ENCODE peak calls at places on chromosomes 1 and 21, in nine cellular contexts. F is H1, N is D721Med, O is cardiac fibroblast, T is GM10248, L is fibroblast of pulmonary artery, J is GM12865, I is suprapubic skin, H is mesothelial cell of epicardium. Y is an unnamed sample.

GRCh38 chr1:197356723-197357533 is 88.9 kb downstream of the CRB1 start:
- DNase-seq in F (no peak), N (peak), O (peak), T (peak), L (peak), J (peak), I (no peak), H (no peak), Y (no peak)

GRCh38 chr1:153978274-153978909 is 918 bp upstream of the JTB start:
- DNase-seq in F (no peak), N (no peak), O (no peak), T (no peak), L (no peak), J (no peak), I (no peak), H (no peak), Y (no peak)

GRCh38 chr1:176691251-176692228 is 228.6 kb downstream of the PAPPA2 start:
- DNase-seq in F (peak), N (peak), O (peak), T (peak), L (peak), J (peak), I (no peak), H (no peak), Y (no peak)

GRCh38 chr1:43423672-43424550 is 29.8 kb downstream of the HYI start:
- DNase-seq in F (no peak), N (no peak), O (no peak), T (no peak), L (no peak), J (no peak), I (no peak), H (no peak), Y (no peak)

GRCh38 chr1:107010582-107010981 is 45.9 kb upstream of the PRMT6 start:
- DNase-seq in F (no peak), N (no peak), O (no peak), T (no peak), L (no peak), J (peak), I (no peak), H (no peak), Y (no peak)

GRCh38 chr1:218164930-218165686 is 120.0 kb upstream of the RRP15 start:
- DNase-seq in F (peak), N (no peak), O (peak), T (peak), L (peak), J (peak), I (no peak), H (no peak), Y (no peak)

GRCh38 chr1:24594328-24594598 is 38.4 kb downstream of the NCMAP start:
- DNase-seq in F (no peak), N (no peak), O (no peak), T (no peak), L (no peak), J (no peak), I (no peak), H (no peak), Y (no peak)

GRCh38 chr1:238223067-238223640 is 332.4 kb upstream of the ZP4 start:
- DNase-seq in F (no peak), N (no peak), O (no peak), T (no peak), L (peak), J (no peak), I (no peak), H (no peak), Y (no peak)

GRCh38 chr1:180066150-180066549 is 88.5 kb upstream of the QSOX1 start:
- DNase-seq in F (no peak), N (no peak), O (no peak), T (no peak), L (no peak), J (no peak), I (no peak), H (no peak), Y (no peak)

GRCh38 chr1:16281765-16282164 is 44.8 kb upstream of the CPLANE2 start:
- DNase-seq in F (no peak), N (no peak), O (no peak), T (no peak), L (no peak), J (no peak), I (no peak), H (no peak), Y (no peak)

GRCh38 chr1:244712669-244713068 is 59.7 kb downstream of the DESI2 start:
- DNase-seq in F (no peak), N (no peak), O (no peak), T (no peak), L (no peak), J (no peak), I (no peak), H (no peak), Y (no peak)

GRCh38 chr21:27365394-27365793 is 398.5 kb upstream of the ADAMTS5 start:
- DNase-seq in F (no peak), N (no peak), O (no peak), T (no peak), L (no peak), J (no peak), I (no peak), H (no peak), Y (no peak)

GRCh38 chr1:210500831-210501230 is 172.1 kb downstream of the HHAT start:
- DNase-seq in F (no peak), N (no peak), O (no peak), T (no peak), L (no peak), J (no peak), I (no peak), H (no peak), Y (no peak)

GRCh38 chr21:45098867-45099266 is 24.5 kb downstream of the ADARB1 start:
- DNase-seq in F (no peak), N (peak), O (peak), T (peak), L (peak), J (peak), I (no peak), H (no peak), Y (no peak)
- TF ChIP-seq CTCF in F (no peak), N (peak), O (peak), T (peak), L (peak), J (peak), I (peak), H (no peak), Y (no peak)

DNA sequence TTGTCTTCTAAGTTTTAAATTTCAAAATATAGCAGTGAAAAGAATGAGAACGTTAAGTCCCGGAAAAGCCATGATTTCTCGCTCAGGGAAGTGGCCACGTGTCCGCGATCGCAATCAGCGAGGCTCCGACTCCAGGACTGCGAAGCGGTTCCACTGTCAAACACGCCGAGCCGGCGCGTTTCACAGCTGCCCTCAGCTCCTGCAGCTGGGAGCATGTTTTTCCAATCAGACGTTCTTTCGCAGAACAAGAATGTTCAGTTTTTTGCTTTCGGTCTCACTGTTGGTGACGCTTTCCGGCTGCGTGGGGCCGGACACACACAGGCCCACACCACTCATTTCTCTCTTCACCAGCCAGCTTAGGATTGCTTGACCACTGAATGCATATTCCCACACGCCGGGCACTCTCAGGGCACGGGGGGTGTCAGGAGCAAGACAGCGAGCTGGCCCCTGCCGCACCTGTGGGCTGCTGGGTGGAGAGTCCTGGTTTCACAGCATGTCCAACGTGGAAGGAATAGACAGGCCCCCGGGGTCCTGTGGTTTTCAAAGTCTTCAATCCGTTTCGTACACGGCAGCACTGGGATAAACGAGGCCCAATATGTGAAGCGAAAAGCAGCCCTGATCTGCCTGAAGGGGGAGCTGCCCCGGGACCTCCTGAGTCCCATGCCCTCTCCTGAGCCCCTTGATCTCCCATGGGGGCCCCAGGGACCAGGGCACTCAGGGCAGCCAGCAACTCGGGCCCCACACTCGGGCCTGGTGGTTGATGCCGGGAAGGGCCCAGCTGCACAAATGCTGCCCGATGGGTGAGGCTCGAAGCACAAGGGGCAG is 47.3 kb upstream of the COL18A1 start:
- DNase-seq in F (no peak), N (no peak), O (peak), T (no peak), L (no peak), J (no peak), I (no peak), H (no peak), Y (no peak)
- TF ChIP-seq CTCF in F (no peak), N (no peak), O (peak), T (no peak), L (peak), J (no peak), I (no peak), H (peak), Y (no peak)

GRCh38 chr1:100628631-100629081 is 90.7 kb downstream of the GPR88 start:
- DNase-seq in F (no peak), N (no peak), O (no peak), T (no peak), L (no peak), J (no peak), I (no peak), H (no peak), Y (no peak)

GRCh38 chr1:100629391-100629790 is 90.2 kb upstream of the VCAM1 start:
- DNase-seq in F (no peak), N (no peak), O (no peak), T (no peak), L (peak), J (no peak), I (no peak), H (no peak), Y (no peak)

GRCh38 chr1:100627936-100628335 is 90.0 kb downstream of the GPR88 start:
- DNase-seq in F (no peak), N (no peak), O (no peak), T (no peak), L (no peak), J (no peak), I (no peak), H (no peak), Y (no peak)

GRCh38 chr1:100627018-100627716 is 89.2 kb downstream of the GPR88 start:
- DNase-seq in F (no peak), N (no peak), O (peak), T (no peak), L (peak), J (no peak), I (no peak), H (no peak), Y (no peak)

GRCh38 chr1:100631015-100631521 is 88.5 kb upstream of the VCAM1 start:
- DNase-seq in F (no peak), N (no peak), O (peak), T (no peak), L (peak), J (no peak), I (no peak), H (no peak), Y (no peak)
- TF ChIP-seq CTCF in F (no peak), N (no peak), O (no peak), T (no peak), L (no peak), J (no peak), I (no peak), H (no peak), Y (no peak)

DNA sequence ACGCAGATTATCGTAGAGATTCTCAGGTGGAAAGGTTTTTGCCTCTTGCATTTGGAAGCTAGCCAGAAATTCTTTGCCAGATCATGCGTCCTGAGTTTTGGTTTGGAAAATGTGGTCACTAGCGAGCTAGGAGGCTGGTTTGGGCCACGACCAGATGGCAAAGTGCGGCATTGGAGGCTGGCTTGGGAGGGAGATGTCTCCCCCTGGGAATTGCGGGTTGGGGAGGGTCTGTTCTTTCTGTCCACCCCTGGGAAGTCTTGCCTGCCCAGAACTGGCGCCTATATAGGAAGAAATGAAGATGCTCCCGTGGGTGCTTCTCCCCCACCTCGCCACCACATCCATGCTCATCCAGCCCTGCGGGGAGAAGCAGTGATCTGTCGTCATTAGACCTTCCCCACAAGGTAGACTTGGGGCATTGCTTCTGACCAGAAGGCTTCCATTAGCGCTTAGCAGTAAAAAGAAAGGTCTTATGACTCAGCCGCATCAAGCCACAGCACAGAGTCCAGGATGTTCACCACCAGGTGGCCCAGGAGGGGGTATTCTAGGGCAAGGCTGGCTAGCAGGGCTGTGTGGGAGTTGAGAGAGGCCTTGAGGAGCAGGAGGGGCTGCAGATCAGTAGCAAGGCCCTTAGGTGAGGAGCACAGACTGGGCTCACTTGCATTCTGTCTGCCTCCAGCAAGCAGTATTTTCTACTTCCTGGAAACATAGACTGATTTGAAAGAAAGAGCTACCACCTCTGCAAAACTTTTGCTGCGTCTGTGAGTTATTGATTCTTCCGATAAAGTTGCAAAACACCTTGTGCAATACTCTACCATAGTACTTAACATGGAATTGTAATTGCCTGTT is 1.5 kb upstream of the PTP4A2 start:
- DNase-seq in F (no peak), N (no peak), O (peak), T (peak), L (peak), J (peak), I (no peak), H (no peak), Y (no peak)
- TF ChIP-seq CTCF in F (no peak), N (peak), O (peak), T (peak), L (peak), J (peak), I (peak), H (peak), Y (peak)

GRCh38 chr1:204480515-204480914 is 14.1 kb downstream of the PIK3C2B start:
- DNase-seq in F (no peak), N (no peak), O (no peak), T (peak), L (no peak), J (peak), I (no peak), H (no peak), Y (no peak)
- TF ChIP-seq CTCF in F (no peak), N (no peak), O (no peak), T (no peak), L (no peak), J (peak), I (no peak), H (no peak), Y (no peak)

GRCh38 chr1:10519016-10519417 is 44.3 kb downstream of the PEX14 start:
- DNase-seq in F (no peak), N (no peak), O (no peak), T (no peak), L (no peak), J (no peak), I (no peak), H (no peak), Y (no peak)
- TF ChIP-seq CTCF in F (no peak), N (no peak), O (no peak), T (no peak), L (no peak), J (no peak), I (no peak), H (peak), Y (no peak)

Y was measured in omental fat pad.